ENCODE peak calls at places on chromosomes 1 and 21, in four cellular contexts. K is cardiac muscle cell, C is mammary epithelial cell, Z is HL-60. P is an unnamed sample.

GRCh38 chr1:156684227-156684782 is 7.1 kb upstream of the NES start:
- DNase-seq in K (no peak), C (peak), Z (no peak), P (no peak)

GRCh38 chr1:213986925-213987250 is 885 bp upstream of the PROX1 start:
- DNase-seq in K (no peak), C (no peak), Z (no peak), P (no peak)

GRCh38 chr1:220905650-220906560 is 26.7 kb downstream of the HLX start:
- DNase-seq in K (no peak), C (no peak), Z (no peak), P (no peak)

GRCh38 chr1:168504064-168504837 is 39.5 kb downstream of the XCL2 start:
- DNase-seq in K (no peak), C (peak), Z (peak), P (no peak)

GRCh38 chr21:35106246-35106835 is 57.2 kb upstream of the RUNX1 start:
- DNase-seq in K (peak), C (no peak), Z (no peak), P (no peak)

GRCh38 chr1:50080904-50081586 is 27.7 kb upstream of the ELAVL4 start:
- DNase-seq in K (no peak), C (peak), Z (no peak), P (peak)

GRCh38 chr1:68229927-68230812 is 2.2 kb downstream of the WLS start:
- DNase-seq in K (peak), C (peak), Z (no peak), P (no peak)

GRCh38 chr1:214438530-214438929 is 112.9 kb downstream of the PTPN14 start:
- DNase-seq in K (no peak), C (no peak), Z (no peak), P (no peak)

GRCh38 chr1:150507912-150508864 is at the start of gene ECM1:
- DNase-seq in K (no peak), C (peak), Z (no peak), P (no peak)

GRCh38 chr1:23444104-23444533 is 19.6 kb upstream of the TCEA3 start:
- DNase-seq in K (no peak), C (no peak), Z (no peak), P (no peak)

GRCh38 chr1:233656032-233656620 is 42.2 kb downstream of the KCNK1 start:
- DNase-seq in K (peak), C (no peak), Z (no peak), P (no peak)

GRCh38 chr1:233654667-233655432 is 40.9 kb downstream of the KCNK1 start:
- DNase-seq in K (no peak), C (peak), Z (no peak), P (no peak)

GRCh38 chr1:233657466-233657865 is 43.6 kb downstream of the KCNK1 start:
- DNase-seq in K (no peak), C (no peak), Z (no peak), P (no peak)

GRCh38 chr1:233656700-233657099 is 42.8 kb downstream of the KCNK1 start:
- DNase-seq in K (no peak), C (peak), Z (no peak), P (no peak)

GRCh38 chr1:233655433-233655844 is 41.5 kb downstream of the KCNK1 start:
- DNase-seq in K (no peak), C (no peak), Z (no peak), P (no peak)
- H3K27ac ChIP-seq in K (no peak), C (no peak), Z (no peak), P (no peak)

GRCh38 chr1:198937231-198938031 is 298.6 kb downstream of the PTPRC start:
- DNase-seq in K (peak), C (peak), Z (peak), P (no peak)
- H3K27ac ChIP-seq in K (no peak), C (peak), Z (peak), P (no peak)

DNA sequence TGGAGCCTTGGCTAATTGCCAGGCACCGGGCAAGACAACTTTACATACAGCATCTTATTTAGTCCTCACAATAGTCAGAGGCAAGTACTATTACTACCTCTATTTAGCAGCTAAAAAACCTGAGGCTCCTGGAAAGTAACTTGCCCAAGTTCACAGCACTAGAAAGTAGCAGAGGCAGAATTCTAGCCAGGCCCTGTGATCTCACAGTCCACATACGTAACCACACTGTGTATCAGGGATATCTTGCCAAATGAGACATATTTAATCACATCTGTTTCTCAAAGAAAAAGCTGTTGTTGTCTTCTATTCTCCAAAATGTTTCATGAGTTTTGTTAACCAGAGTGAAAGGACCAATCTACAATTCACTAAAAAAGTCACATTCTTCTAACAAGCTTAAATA is 378.4 kb downstream of the PLPP3 start:
- DNase-seq in K (no peak), C (no peak), Z (no peak), P (no peak)
- H3K27ac ChIP-seq in K (no peak), C (no peak), Z (no peak), P (no peak)

GRCh38 chr1:36298640-36299039 is 7.5 kb upstream of the SH3D21 start:
- DNase-seq in K (no peak), C (no peak), Z (no peak), P (no peak)
- H3K27ac ChIP-seq in K (no peak), C (no peak), Z (no peak), P (no peak)

DNA sequence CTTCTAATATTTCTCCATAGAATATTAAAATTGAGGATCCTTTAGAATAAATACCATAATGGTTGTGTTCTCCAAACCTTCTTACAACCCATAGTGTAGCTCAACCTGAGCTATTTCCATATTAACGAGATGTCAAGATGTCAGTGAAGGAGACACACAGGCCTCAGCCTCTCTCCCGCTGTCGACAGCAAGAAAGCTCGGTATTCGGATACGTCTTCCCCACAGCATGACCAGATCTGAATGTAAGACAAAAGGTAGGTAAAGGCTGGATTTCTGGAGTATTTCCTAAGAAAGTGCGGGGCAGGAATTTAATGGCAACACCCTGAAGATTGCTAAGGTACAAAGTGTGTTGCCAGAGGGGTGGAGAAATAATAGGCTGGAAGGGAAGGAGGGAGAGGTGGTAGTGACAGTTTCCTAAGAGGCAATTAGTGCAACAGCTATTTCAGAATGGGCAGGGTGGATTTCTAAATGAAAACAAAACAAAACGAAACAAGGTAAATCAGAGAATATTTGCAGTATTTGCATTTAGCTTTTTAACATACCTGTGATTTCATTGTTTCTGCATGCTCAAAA is 1.7 kb downstream of the ADSS2 start:
- DNase-seq in K (no peak), C (no peak), Z (no peak), P (no peak)
- H3K27ac ChIP-seq in K (peak), C (peak), Z (peak), P (no peak)

GRCh38 chr1:93666613-93667384 is 14.8 kb downstream of the BCAR3 start:
- DNase-seq in K (peak), C (no peak), Z (no peak), P (no peak)
- H3K27ac ChIP-seq in K (no peak), C (no peak), Z (no peak), P (no peak)

DNA sequence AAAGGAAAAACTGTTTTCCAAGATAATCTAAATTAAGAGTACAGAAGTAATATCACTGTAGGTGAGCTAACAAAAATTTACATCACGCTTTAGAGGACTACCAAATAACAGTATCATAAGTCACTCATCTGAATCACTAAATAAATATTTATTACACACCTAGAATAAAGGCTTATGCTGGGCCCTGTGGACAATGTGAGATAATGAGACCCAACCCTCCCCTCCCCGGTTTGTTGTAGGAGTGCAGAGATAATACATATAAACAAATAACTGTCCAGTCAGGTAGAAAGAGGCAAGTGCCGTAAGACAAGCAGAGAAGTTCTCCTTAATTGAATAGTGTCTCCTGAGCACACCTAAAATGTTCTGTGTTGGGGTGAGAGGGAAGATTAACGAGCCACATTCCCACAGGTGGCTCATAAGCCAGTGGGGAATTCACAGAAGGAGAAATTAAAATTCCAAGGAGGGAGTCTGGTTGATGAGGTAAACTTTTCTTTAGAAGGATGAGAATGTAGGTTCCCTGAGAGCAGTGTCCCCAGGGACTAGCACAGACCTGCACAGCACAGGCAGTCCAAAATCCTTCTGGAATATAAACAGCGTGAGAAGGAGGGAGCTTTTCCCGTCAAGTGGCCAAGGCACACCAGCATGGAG is 241.4 kb downstream of the NFIA start:
- DNase-seq in K (no peak), C (peak), Z (no peak), P (no peak)
- H3K27ac ChIP-seq in K (no peak), C (peak), Z (no peak), P (no peak)

DNA sequence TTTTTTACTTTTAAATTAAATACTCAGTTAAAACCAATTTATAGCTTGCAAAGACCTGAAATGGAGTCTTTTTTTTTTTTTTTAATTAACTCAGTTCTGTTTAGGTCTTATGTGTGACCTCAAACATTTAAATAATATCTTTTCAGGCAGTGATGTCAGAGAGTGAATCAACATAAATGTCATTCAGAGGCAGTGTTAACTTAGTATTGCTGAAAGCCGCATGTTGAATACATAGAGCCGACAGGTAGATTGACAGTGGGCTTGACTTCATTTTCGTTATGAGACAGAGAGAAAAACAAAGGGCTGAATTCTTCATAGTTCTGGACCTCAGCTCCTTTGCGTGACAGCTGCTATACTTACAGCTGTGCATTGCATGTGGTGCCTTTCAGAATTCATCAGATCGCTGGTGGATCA is 51.5 kb downstream of the PRDM2 start:
- DNase-seq in K (no peak), C (no peak), Z (no peak), P (no peak)
- H3K27ac ChIP-seq in K (no peak), C (no peak), Z (no peak), P (no peak)

P was measured in iPS DF 6.9.